ENCODE peak calls at places on chromosomes 7 and 10, in six cellular contexts. F is adrenal gland, B is lower lobe of right lung, I is astrocyte, U is tibial nerve, Q is coronary artery. Y is an unnamed sample.

GRCh38 chr10:15871823-15872222 is 11.5 kb upstream of the MINDY3 start:
- DNase-seq in F (no peak), B (no peak), Q (no peak), U (no peak), I (no peak), Y (no peak)

GRCh38 chr10:95542330-95542729 is 18.8 kb downstream of the SORBS1 start:
- DNase-seq in F (no peak), U (no peak), Q (no peak), I (no peak), B (no peak), Y (no peak)

GRCh38 chr10:126420571-126421275 is 32.4 kb upstream of the ADAM12 start:
- DNase-seq in U (no peak), Q (no peak), I (peak; percentile 50), B (no peak), F (no peak), Y (no peak)

GRCh38 chr10:4246881-4247358 is 461.9 kb upstream of the KLF6 start:
- DNase-seq in U (no peak), F (no peak), I (peak; percentile 99), Q (no peak), B (no peak), Y (no peak)

GRCh38 chr7:113698556-113699220 is 220.1 kb downstream of the PPP1R3A start:
- DNase-seq in F (no peak), Q (no peak), I (peak; percentile 6), B (no peak), U (peak; percentile 16), Y (no peak)

GRCh38 chr7:75814407-75814947 is 871 bp upstream of the CCL24 start:
- DNase-seq in U (no peak), F (no peak), Q (no peak), B (no peak), I (peak; percentile 41), Y (no peak)

GRCh38 chr7:47314728-47315601 is 266.9 kb downstream of the TNS3 start:
- DNase-seq in Q (peak; percentile 78), B (no peak), U (no peak), I (peak; percentile 89), F (peak; percentile 78), Y (no peak)

GRCh38 chr10:79003183-79004100 is 65.3 kb upstream of the ZMIZ1 start:
- DNase-seq in I (no peak), U (no peak), B (no peak), F (peak; percentile 90), Q (no peak), Y (no peak)

GRCh38 chr7:25968205-25968993 is 183.6 kb upstream of the NFE2L3 start:
- DNase-seq in U (no peak), F (no peak), I (no peak), B (no peak), Q (no peak), Y (no peak)

GRCh38 chr10:49191349-49191748 is 3.2 kb upstream of the TMEM273 start:
- DNase-seq in Q (no peak), F (no peak), U (no peak), B (no peak), I (no peak), Y (no peak)

GRCh38 chr7:1861799-1862458 is 191.9 kb downstream of the ELFN1 start:
- DNase-seq in I (no peak), B (no peak), Q (no peak), U (no peak), F (no peak), Y (no peak)

GRCh38 chr7:157493017-157493416 is 156.2 kb downstream of the DNAJB6 start:
- DNase-seq in B (no peak), F (no peak), I (no peak), Q (no peak), U (no peak), Y (no peak)

GRCh38 chr10:60446070-60446833 is 56.6 kb upstream of the ANK3 start:
- DNase-seq in B (no peak), F (no peak), U (no peak), Q (no peak), I (peak; percentile 43), Y (no peak)

GRCh38 chr7:26365077-26365896 is 73.6 kb downstream of the SNX10 start:
- DNase-seq in F (peak; percentile 81), Q (no peak), U (peak; percentile 74), I (peak; percentile 42), B (peak; percentile 51), Y (peak; percentile 41)

DNA sequence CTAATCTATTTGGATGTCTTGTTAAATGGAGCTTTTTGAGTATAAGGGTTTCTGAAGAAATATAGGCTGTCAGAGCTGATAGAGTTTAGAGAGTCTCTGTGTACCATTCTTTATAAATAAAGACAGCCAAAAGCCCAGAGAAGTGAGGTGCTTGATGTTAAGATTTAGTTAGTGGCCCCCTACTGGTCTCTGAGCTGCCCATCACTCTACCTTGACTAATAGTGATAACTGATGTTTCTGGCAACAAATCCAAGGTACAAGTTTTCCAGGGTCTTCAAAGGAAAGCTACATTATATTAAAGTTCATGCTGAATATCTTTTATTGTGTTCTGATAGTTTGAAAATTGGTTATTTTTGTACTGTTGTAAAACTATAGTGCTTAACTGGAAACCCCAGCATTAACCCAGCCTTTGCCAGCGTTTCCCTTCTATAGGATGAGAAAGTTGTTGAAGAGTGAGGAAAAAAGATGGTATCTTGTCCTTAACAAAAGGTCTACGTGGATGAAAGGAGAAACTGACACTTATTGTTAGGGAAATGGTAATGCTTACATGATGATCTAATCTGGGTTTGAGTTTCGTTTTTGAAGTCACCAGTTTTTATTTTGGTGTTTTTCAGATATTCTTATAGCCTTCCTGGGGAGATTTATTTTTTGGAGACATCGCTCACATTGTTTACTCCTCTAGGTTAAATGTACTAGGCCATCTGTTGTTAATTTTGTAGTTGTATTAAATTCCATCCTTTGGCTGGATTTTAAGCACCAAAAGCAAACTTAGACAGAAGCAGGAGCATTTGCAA is 79.0 kb downstream of the AUTS2 start:
- DNase-seq in F (no peak), B (no peak), U (no peak), I (no peak), Q (no peak), Y (no peak)
- TF ChIP-seq CTCF in F (no peak), B (peak; percentile 23), U (peak; percentile 19), I (peak; percentile 26), Q (no peak), Y (peak; percentile 63)

DNA sequence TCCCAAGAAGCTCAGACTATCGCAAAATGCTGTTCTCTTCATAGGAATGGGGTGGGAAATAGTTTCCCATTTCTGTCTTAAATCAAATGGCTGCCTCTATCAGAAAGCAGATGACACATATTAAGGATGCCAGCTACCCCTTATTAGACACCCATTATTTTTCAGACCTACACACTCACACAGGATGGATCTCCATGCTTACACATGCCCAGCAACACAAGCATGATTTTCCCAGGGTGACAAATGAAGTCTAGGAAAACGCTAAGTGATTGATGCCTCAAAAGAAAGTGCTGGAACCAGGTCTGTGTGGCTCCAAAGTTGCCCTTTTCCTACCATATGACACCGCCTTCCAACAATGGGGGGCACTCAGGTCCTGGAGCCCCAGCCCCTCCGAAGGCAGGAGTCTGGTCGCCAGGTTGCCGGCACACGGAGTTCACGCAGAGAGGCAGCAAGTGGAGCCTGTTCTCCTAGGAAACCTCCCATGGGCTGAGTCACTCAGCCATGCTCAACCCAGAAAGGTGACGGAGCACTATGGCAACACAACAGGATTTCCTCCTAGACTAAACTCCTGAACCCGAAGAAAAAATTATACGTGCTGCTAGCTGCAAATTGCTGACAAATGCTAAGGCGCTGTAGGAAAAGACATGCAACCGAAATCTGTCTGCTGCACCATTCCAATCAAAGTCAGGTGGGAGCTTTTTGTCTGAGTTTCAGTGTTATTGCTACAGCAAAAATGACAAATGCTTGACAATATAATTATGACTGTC is 19.8 kb downstream of the VOPP1 start:
- DNase-seq in Q (no peak), B (no peak), F (peak; percentile 83), I (peak; percentile 91), U (no peak), Y (peak; percentile 88)
- H3K4me3 ChIP-seq in Q (peak overlapping the region; percentile 1), B (no peak overlapping the region), F (no peak overlapping the region), I (peak overlapping the region; percentile 31), U (no peak overlapping the region), Y (peak overlapping the region; percentile 27)

GRCh38 chr7:42700376-42701327 is 211.2 kb downstream of the C7orf25 start:
- DNase-seq in F (peak; percentile 64), Q (no peak), U (no peak), B (no peak), I (no peak), Y (no peak)
- TF ChIP-seq CTCF in F (no peak), Q (no peak), U (no peak), B (no peak), I (no peak), Y (peak; percentile 6)

DNA sequence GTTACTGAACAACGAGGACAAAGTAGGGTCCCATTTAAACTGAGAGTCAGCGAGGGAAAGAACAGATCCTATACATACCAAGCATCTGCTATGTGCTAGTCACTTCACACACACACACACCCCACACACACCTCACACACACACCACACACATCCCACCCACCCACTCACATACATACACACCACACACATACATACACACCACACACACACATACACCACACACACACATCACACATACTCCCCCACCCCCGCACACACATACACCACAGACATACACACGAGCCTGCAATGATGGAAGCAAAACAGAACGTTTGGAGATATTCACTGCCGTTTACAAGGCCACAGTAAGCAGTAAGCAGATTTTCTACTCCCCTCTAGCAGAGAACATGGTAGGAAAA is 608 bp upstream of the GRB10 start:
- DNase-seq in B (no peak), U (no peak), Q (no peak), I (no peak), F (no peak), Y (no peak)
- H3K4me3 ChIP-seq in B (peak overlapping the region; percentile 59), U (no peak overlapping the region), Q (peak overlapping the region; percentile 74), I (peak overlapping the region; percentile 43), F (no peak overlapping the region), Y (peak overlapping the region; percentile 49)

DNA sequence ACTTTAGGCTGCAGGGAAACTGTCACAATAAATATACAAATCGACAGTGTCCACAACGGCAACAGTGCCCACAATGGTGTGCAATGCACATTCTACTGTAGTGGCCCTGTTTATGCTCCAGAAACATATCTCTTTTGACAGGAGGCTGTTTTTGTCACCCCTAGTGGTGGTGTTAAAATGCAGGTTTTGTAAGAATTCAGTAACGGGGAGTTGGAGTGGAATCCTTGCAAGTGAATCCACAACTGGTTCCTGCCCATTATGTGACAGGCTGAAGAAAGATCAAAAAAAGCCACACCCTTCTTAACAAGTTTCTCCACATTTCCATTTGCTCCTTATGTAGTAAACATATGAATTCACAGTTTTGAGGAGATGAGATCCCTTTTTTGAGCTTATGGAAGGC is 58.5 kb downstream of the BEND7 start:
- DNase-seq in U (no peak), B (no peak), Q (no peak), I (no peak), F (no peak), Y (no peak)
- TF ChIP-seq CTCF in U (no peak), B (no peak), Q (no peak), I (no peak), F (no peak), Y (peak; percentile 38)

GRCh38 chr7:141074997-141075396 is 1.1 kb downstream of the TMEM178B start:
- DNase-seq in I (no peak), B (no peak), U (no peak), F (no peak), Q (no peak), Y (no peak)
- H3K4me3 ChIP-seq in I (peak overlapping the region; percentile 58), B (peak overlapping the region; percentile 55), U (no peak overlapping the region), F (peak overlapping the region; percentile 60), Q (no peak overlapping the region), Y (peak overlapping the region; percentile 52)

Y was measured in retinal pigment epithelial cell.